ENCODE peak calls at places on chromosomes 7 and 10, in six cellular contexts. C is suprapubic skin, M is psoas muscle, X is brain microvascular endothelial cell, B is astrocyte, W is HCT116. V is an unnamed sample.

GRCh38 chr7:24741691-24742639 is 15.3 kb downstream of the GSDME start:
- DNase-seq in M (peak; percentile 78), C (no peak), X (peak; percentile 47), W (no peak), B (peak; percentile 97), V (peak; percentile 95)

GRCh38 chr10:43322769-43323168 is 48.7 kb upstream of the FXYD4 start:
- DNase-seq in M (peak; percentile 86), X (peak; percentile 88), C (peak; percentile 85), B (peak; percentile 59), W (no peak), V (peak; percentile 90)

GRCh38 chr10:6522230-6522629 is 57.8 kb downstream of the PRKCQ start:
- DNase-seq in M (no peak), C (no peak), W (no peak), B (peak; percentile 6), X (no peak), V (peak; percentile 31)

GRCh38 chr10:6542999-6543430 is 37.1 kb downstream of the PRKCQ start:
- DNase-seq in M (no peak), X (no peak), B (no peak), W (no peak), C (no peak), V (no peak)

GRCh38 chr10:33237736-33238624 is 96.5 kb downstream of the NRP1 start:
- DNase-seq in X (peak; percentile 97), C (no peak), B (peak; percentile 100), W (peak; percentile 76), M (no peak), V (peak; percentile 89)

GRCh38 chr10:11147723-11148122 is 130.1 kb downstream of the CELF2 start:
- DNase-seq in C (no peak), B (no peak), X (no peak), W (no peak), M (no peak), V (no peak)

GRCh38 chr10:132459252-132460028 is 62.4 kb downstream of the PWWP2B start:
- DNase-seq in B (no peak), X (no peak), W (no peak), C (peak; percentile 71), M (peak; percentile 11), V (no peak)

GRCh38 chr10:122749886-122750285 is 50.2 kb upstream of the C10orf120 start:
- DNase-seq in C (no peak), X (no peak), M (no peak), B (no peak), W (no peak), V (no peak)

GRCh38 chr10:14190702-14191101 is 140.0 kb downstream of the FRMD4A start:
- DNase-seq in B (no peak), C (no peak), X (no peak), M (no peak), W (no peak), V (no peak)

GRCh38 chr10:108000365-108000764 is 835.9 kb upstream of the SORCS1 start:
- DNase-seq in M (no peak), C (no peak), B (no peak), X (no peak), W (no peak), V (no peak)

GRCh38 chr7:47407821-47408674 is 173.9 kb downstream of the TNS3 start:
- DNase-seq in B (no peak), W (no peak), X (no peak), M (no peak), C (peak; percentile 74), V (no peak)

GRCh38 chr7:64753032-64753431 is 41.2 kb upstream of the ZNF138 start:
- DNase-seq in B (no peak), W (no peak), C (no peak), M (no peak), X (no peak), V (no peak)

GRCh38 chr7:39566056-39566921 is at the start of gene YAE1:
- DNase-seq in B (peak; percentile 60), X (peak; percentile 54), C (peak; percentile 85), W (peak; percentile 57), M (peak; percentile 84), V (peak; percentile 84)

GRCh38 chr7:92135100-92135429 is 788 bp upstream of the CYP51A1 start:
- DNase-seq in W (no peak), M (no peak), B (peak; percentile 25), X (peak; percentile 10), C (no peak), V (peak; percentile 11)

GRCh38 chr7:37097276-37097675 is 351.4 kb downstream of the ELMO1 start:
- DNase-seq in X (no peak), W (no peak), B (no peak), C (no peak), M (no peak), V (no peak)

GRCh38 chr7:106864298-106865081 is 592 bp upstream of the PIK3CG start:
- DNase-seq in X (no peak), M (no peak), W (no peak), B (no peak), C (no peak), V (no peak)

GRCh38 chr10:69332278-69333010 is 54.1 kb downstream of the HK1 start:
- DNase-seq in C (no peak), B (no peak), M (no peak), X (peak; percentile 74), W (no peak), V (no peak)

GRCh38 chr10:34181545-34182300 is 633.4 kb downstream of the PARD3 start:
- DNase-seq in C (no peak), B (no peak), X (no peak), W (no peak), M (no peak), V (no peak)

GRCh38 chr10:124939290-124939689 is 2.6 kb upstream of the ZRANB1 start:
- DNase-seq in W (no peak), M (no peak), C (no peak), X (no peak), B (no peak), V (no peak)

GRCh38 chr7:79096361-79096805 is 357.1 kb downstream of the MAGI2 start:
- DNase-seq in M (no peak), C (no peak), X (peak; percentile 15), W (no peak), B (peak; percentile 29), V (no peak)

GRCh38 chr10:13503745-13504463 is 24.9 kb downstream of the BEND7 start:
- DNase-seq in M (no peak), X (peak; percentile 70), B (peak; percentile 88), C (no peak), W (no peak), V (peak; percentile 16)

GRCh38 chr10:47038881-47039557 is 127.8 kb downstream of the PTPN20 start:
- DNase-seq in W (no peak), B (no peak), C (no peak), X (no peak), M (no peak), V (no peak)

GRCh38 chr7:2609001-2609411 is 22.8 kb upstream of the TTYH3 start:
- DNase-seq in W (peak; percentile 16), X (no peak), B (no peak), M (no peak), C (no peak), V (no peak)

GRCh38 chr7:1924185-1924817 is 254.2 kb downstream of the ELFN1 start:
- DNase-seq in C (no peak), X (no peak), M (no peak), B (peak; percentile 26), W (no peak), V (no peak)

DNA sequence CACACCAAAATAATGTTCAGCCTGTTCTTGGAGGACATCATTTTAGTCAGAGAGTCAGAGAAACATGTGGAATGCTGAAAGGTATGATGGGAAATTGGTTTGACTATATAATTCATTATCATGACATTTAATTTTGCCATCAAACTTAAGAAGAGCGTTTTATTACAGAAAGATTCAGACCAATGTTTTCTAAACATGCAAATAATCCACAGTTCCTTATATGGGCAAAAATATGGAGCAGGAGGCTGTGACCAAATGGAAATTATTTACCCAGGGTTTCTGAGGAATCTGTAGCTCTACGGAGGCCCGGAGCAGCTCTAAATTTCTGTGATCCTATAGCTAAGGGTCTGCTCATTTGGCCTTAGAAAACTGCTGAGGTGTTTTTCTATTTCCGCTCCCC is 33.2 kb downstream of the LAMB4 start:
- DNase-seq in B (no peak), C (no peak), X (no peak), M (no peak), W (no peak), V (no peak)
- H3K27ac ChIP-seq in B (no peak overlapping the region), C (no peak overlapping the region), X (no peak overlapping the region), M (no peak overlapping the region), W (no peak overlapping the region), V (no peak overlapping the region)

GRCh38 chr10:105146436-105146835 is 505.3 kb downstream of the SORCS3 start:
- DNase-seq in W (no peak), M (no peak), B (peak; percentile 59), C (no peak), X (no peak), V (no peak)

GRCh38 chr10:105139363-105139762 is 498.3 kb downstream of the SORCS3 start:
- DNase-seq in B (no peak), X (no peak), W (no peak), M (no peak), C (no peak), V (no peak)

GRCh38 chr10:105138287-105138854 is 497.3 kb downstream of the SORCS3 start:
- DNase-seq in W (no peak), M (no peak), C (no peak), B (no peak), X (no peak), V (no peak)

GRCh38 chr10:105140600-105140999 is 499.5 kb downstream of the SORCS3 start:
- DNase-seq in B (no peak), M (no peak), C (no peak), W (no peak), X (no peak), V (no peak)
- TF ChIP-seq CTCF in B (no peak), M (no peak), C (no peak), W (no peak), X (no peak), V (no peak)

DNA sequence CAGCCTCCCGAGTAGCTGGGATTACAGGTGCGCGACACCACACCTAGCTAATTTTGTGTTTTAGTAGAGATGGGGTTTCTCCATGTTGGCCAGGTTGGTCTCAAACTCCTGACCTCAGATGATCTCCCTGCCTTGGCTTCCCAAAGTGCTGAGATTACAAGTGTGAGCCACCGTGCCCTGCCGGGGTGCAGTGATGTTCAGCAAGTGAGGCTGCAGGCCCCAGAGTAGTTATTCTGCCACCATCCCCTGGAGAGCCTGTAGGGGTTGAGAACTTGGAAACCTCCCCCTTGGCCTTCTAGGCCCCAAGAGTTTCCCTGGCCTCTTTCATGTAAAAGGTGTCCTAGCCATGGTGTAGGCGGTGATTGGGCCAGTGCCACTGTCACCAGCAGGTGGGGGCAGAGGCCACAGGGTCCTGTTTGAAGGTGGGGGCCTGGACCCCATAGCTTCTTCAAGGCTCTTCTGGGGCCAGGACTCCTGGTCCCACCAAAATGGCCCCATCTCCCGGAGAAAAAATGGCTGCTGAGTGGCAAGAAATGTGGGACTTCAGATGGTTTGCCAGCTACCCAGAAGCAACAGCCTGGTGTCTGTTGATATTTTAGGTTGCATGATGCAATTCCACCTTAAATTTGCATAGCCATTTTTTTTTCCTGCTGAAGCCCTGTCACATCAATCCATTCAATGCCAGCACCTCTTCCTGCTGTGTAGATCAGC is 25.5 kb upstream of the INMT start:
- DNase-seq in B (no peak), X (no peak), W (no peak), C (no peak), M (no peak), V (no peak)
- H3K27ac ChIP-seq in B (no peak overlapping the region), X (no peak overlapping the region), W (no peak overlapping the region), C (no peak overlapping the region), M (no peak overlapping the region), V (no peak overlapping the region)

DNA sequence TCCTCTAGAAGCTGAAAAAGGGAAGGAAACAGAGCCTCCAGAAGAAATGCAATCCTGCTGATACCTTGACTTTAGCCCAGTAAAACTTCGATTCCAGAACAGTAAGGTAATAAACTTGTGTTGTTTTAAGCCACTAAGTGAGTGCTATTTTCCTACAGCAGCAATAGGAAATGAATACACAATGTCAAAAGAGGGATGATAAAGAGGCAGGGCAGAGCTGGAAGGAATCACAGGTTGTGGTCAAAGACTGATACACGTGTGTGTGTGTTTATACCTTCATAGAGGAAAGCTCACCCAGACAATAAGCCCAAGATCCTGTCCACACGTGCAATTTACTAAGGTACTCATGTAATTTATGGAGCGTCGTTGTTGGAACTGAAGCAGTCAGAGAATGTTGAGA is 9.5 kb downstream of the ABCB1 start:
- DNase-seq in W (no peak), C (no peak), X (no peak), M (no peak), B (no peak), V (no peak)
- TF ChIP-seq CTCF in W (no peak), C (no peak), X (no peak), M (no peak), B (no peak), V (no peak)

V was measured in RWPE1.